ENCODE peak calls at places on chromosomes 6 and 20, in four cellular contexts. One of them, this sample, is unnamed.

GRCh38 chr6:100886078-100886477 is 4.9 kb upstream of the ASCC3 start:
- DNase-seq in CD8-positive, alpha-beta T cell: no peak
- DNase-seq in HCT116: no peak
- DNase-seq in neural progenitor cell: no peak
- DNase-seq in this sample: peak

GRCh38 chr6:90190752-90191393 is 105.8 kb downstream of the BACH2 start:
- DNase-seq in neural progenitor cell: no peak
- DNase-seq in CD8-positive, alpha-beta T cell: no peak
- DNase-seq in HCT116: no peak
- DNase-seq in this sample: no peak

GRCh38 chr6:70863343-70863742 is 93.5 kb downstream of the B3GAT2 start:
- DNase-seq in neural progenitor cell: no peak
- DNase-seq in CD8-positive, alpha-beta T cell: no peak
- DNase-seq in HCT116: no peak
- DNase-seq in this sample: no peak

GRCh38 chr20:51135926-51136325 is 113.0 kb upstream of the KCNG1 start:
- DNase-seq in neural progenitor cell: no peak
- DNase-seq in HCT116: no peak
- DNase-seq in CD8-positive, alpha-beta T cell: no peak
- DNase-seq in this sample: no peak

GRCh38 chr6:136225496-136225895 is 24.6 kb downstream of the MTFR2 start:
- DNase-seq in neural progenitor cell: no peak
- DNase-seq in HCT116: no peak
- DNase-seq in CD8-positive, alpha-beta T cell: no peak
- DNase-seq in this sample: no peak

GRCh38 chr6:84522135-84522535 is 242.3 kb downstream of the TBX18 start:
- DNase-seq in neural progenitor cell: no peak
- DNase-seq in CD8-positive, alpha-beta T cell: no peak
- DNase-seq in HCT116: peak
- DNase-seq in this sample: peak

GRCh38 chr6:11392778-11393507 is 144.6 kb upstream of the TMEM170B start:
- DNase-seq in neural progenitor cell: no peak
- DNase-seq in CD8-positive, alpha-beta T cell: no peak
- DNase-seq in HCT116: no peak
- DNase-seq in this sample: peak

GRCh38 chr20:21234324-21234723 is 68.8 kb upstream of the XRN2 start:
- DNase-seq in CD8-positive, alpha-beta T cell: no peak
- DNase-seq in HCT116: no peak
- DNase-seq in neural progenitor cell: no peak
- DNase-seq in this sample: no peak

GRCh38 chr6:16228709-16229665 is 9.4 kb upstream of the GMPR start:
- DNase-seq in neural progenitor cell: no peak
- DNase-seq in CD8-positive, alpha-beta T cell: no peak
- DNase-seq in HCT116: no peak
- DNase-seq in this sample: no peak

GRCh38 chr6:133704371-133704770 is 184.5 kb upstream of the TCF21 start:
- DNase-seq in CD8-positive, alpha-beta T cell: no peak
- DNase-seq in neural progenitor cell: no peak
- DNase-seq in HCT116: no peak
- DNase-seq in this sample: no peak

GRCh38 chr6:160534050-160534696 is 129.9 kb downstream of the LPA start:
- DNase-seq in HCT116: peak
- DNase-seq in neural progenitor cell: peak
- DNase-seq in CD8-positive, alpha-beta T cell: peak
- DNase-seq in this sample: peak

GRCh38 chr20:35742741-35743523 is 872 bp upstream of the RBM39 start:
- DNase-seq in CD8-positive, alpha-beta T cell: no peak
- DNase-seq in neural progenitor cell: peak
- DNase-seq in HCT116: no peak
- DNase-seq in this sample: no peak

GRCh38 chr20:62947532-62948300 is 4.8 kb upstream of the SLC17A9 start:
- DNase-seq in neural progenitor cell: no peak
- DNase-seq in CD8-positive, alpha-beta T cell: no peak
- DNase-seq in HCT116: no peak
- DNase-seq in this sample: no peak

GRCh38 chr20:43963872-43964791 is 49.5 kb downstream of the TOX2 start:
- DNase-seq in HCT116: no peak
- DNase-seq in neural progenitor cell: no peak
- DNase-seq in CD8-positive, alpha-beta T cell: no peak
- DNase-seq in this sample: peak

GRCh38 chr20:4828830-4829493 is 107.3 kb downstream of the PRND start:
- DNase-seq in neural progenitor cell: no peak
- DNase-seq in HCT116: no peak
- DNase-seq in CD8-positive, alpha-beta T cell: no peak
- DNase-seq in this sample: no peak

GRCh38 chr6:100673641-100674040 is 207.5 kb downstream of the ASCC3 start:
- DNase-seq in CD8-positive, alpha-beta T cell: no peak
- DNase-seq in neural progenitor cell: peak
- DNase-seq in HCT116: no peak
- DNase-seq in this sample: no peak

GRCh38 chr6:20892365-20892764 is 358.1 kb downstream of the CDKAL1 start:
- DNase-seq in HCT116: no peak
- DNase-seq in CD8-positive, alpha-beta T cell: no peak
- DNase-seq in neural progenitor cell: no peak
- DNase-seq in this sample: no peak

GRCh38 chr20:53943522-53944291 is 126.7 kb downstream of the BCAS1 start:
- DNase-seq in HCT116: no peak
- DNase-seq in neural progenitor cell: no peak
- DNase-seq in CD8-positive, alpha-beta T cell: peak
- DNase-seq in this sample: no peak

GRCh38 chr6:103273048-103273447 is 1586.7 kb downstream of the HACE1 start:
- DNase-seq in neural progenitor cell: peak
- DNase-seq in HCT116: peak
- DNase-seq in CD8-positive, alpha-beta T cell: no peak
- DNase-seq in this sample: no peak

GRCh38 chr6:6599468-6599873 is 11.0 kb downstream of the LY86 start:
- DNase-seq in neural progenitor cell: no peak
- DNase-seq in HCT116: no peak
- DNase-seq in CD8-positive, alpha-beta T cell: no peak
- DNase-seq in this sample: no peak

GRCh38 chr6:90068264-90068663 is 174.0 kb downstream of the GJA10 start:
- DNase-seq in HCT116: peak
- DNase-seq in neural progenitor cell: no peak
- DNase-seq in CD8-positive, alpha-beta T cell: no peak
- DNase-seq in this sample: peak

GRCh38 chr6:50116390-50116789 is 66.7 kb upstream of the DEFB112 start:
- DNase-seq in CD8-positive, alpha-beta T cell: no peak
- DNase-seq in neural progenitor cell: no peak
- DNase-seq in HCT116: no peak
- DNase-seq in this sample: no peak

GRCh38 chr6:163844761-163845160 is 430.2 kb downstream of the QKI start:
- DNase-seq in neural progenitor cell: no peak
- DNase-seq in HCT116: no peak
- DNase-seq in CD8-positive, alpha-beta T cell: no peak
- DNase-seq in this sample: no peak

GRCh38 chr6:21999012-21999528 is 297.8 kb downstream of the PRL start:
- DNase-seq in HCT116: no peak
- DNase-seq in CD8-positive, alpha-beta T cell: no peak
- DNase-seq in neural progenitor cell: no peak
- DNase-seq in this sample: peak

GRCh38 chr6:148869589-148869988 is 122.8 kb downstream of the UST start:
- DNase-seq in neural progenitor cell: no peak
- DNase-seq in CD8-positive, alpha-beta T cell: no peak
- DNase-seq in HCT116: no peak
- DNase-seq in this sample: peak

GRCh38 chr6:163731215-163732013 is 316.9 kb downstream of the QKI start:
- DNase-seq in CD8-positive, alpha-beta T cell: no peak
- DNase-seq in neural progenitor cell: no peak
- DNase-seq in HCT116: no peak
- DNase-seq in this sample: no peak

GRCh38 chr20:5168582-5169396 is 42.0 kb downstream of the CDS2 start:
- DNase-seq in HCT116: no peak
- DNase-seq in CD8-positive, alpha-beta T cell: no peak
- DNase-seq in neural progenitor cell: no peak
- DNase-seq in this sample: no peak

GRCh38 chr6:13767121-13767794 is 47.1 kb downstream of the MCUR1 start:
- DNase-seq in HCT116: no peak
- DNase-seq in CD8-positive, alpha-beta T cell: peak
- DNase-seq in neural progenitor cell: peak
- DNase-seq in this sample: peak

GRCh38 chr20:51880188-51880587 is 77.9 kb upstream of the SALL4 start:
- DNase-seq in CD8-positive, alpha-beta T cell: no peak
- DNase-seq in neural progenitor cell: no peak
- DNase-seq in HCT116: no peak
- DNase-seq in this sample: no peak

GRCh38 chr6:43115365-43115764 is 39.3 kb downstream of the PTK7 start:
- DNase-seq in neural progenitor cell: no peak
- DNase-seq in CD8-positive, alpha-beta T cell: no peak
- DNase-seq in HCT116: no peak
- DNase-seq in this sample: no peak

GRCh38 chr6:158474961-158475343 is 84.9 kb upstream of the TMEM181 start:
- DNase-seq in neural progenitor cell: no peak
- DNase-seq in HCT116: no peak
- DNase-seq in CD8-positive, alpha-beta T cell: no peak
- DNase-seq in this sample: peak

GRCh38 chr6:31727717-31728671 is 1.1 kb downstream of the DDAH2 start:
- DNase-seq in CD8-positive, alpha-beta T cell: no peak
- DNase-seq in neural progenitor cell: no peak
- DNase-seq in HCT116: no peak
- DNase-seq in this sample: no peak

GRCh38 chr6:144418969-144419545 is 133.9 kb downstream of the UTRN start:
- DNase-seq in HCT116: no peak
- DNase-seq in neural progenitor cell: no peak
- DNase-seq in CD8-positive, alpha-beta T cell: no peak
- DNase-seq in this sample: no peak

GRCh38 chr20:57723816-57724215 is 14.0 kb upstream of the PMEPA1 start:
- DNase-seq in HCT116: no peak
- DNase-seq in neural progenitor cell: no peak
- DNase-seq in CD8-positive, alpha-beta T cell: no peak
- DNase-seq in this sample: no peak

GRCh38 chr20:57724610-57725405 is 15.0 kb upstream of the PMEPA1 start:
- DNase-seq in CD8-positive, alpha-beta T cell: no peak
- DNase-seq in HCT116: no peak
- DNase-seq in neural progenitor cell: no peak
- DNase-seq in this sample: no peak

GRCh38 chr20:57727863-57728262 is 18.0 kb upstream of the PMEPA1 start:
- DNase-seq in neural progenitor cell: no peak
- DNase-seq in HCT116: no peak
- DNase-seq in CD8-positive, alpha-beta T cell: no peak
- DNase-seq in this sample: no peak
- H3K27ac ChIP-seq in neural progenitor cell: no peak
- H3K27ac ChIP-seq in HCT116: no peak
- H3K27ac ChIP-seq in CD8-positive, alpha-beta T cell: no peak
- H3K27ac ChIP-seq in this sample: no peak

GRCh38 chr6:27138398-27138797 is 109.1 kb upstream of the PRSS16 start:
- DNase-seq in HCT116: no peak
- DNase-seq in neural progenitor cell: no peak
- DNase-seq in CD8-positive, alpha-beta T cell: no peak
- DNase-seq in this sample: no peak
- H3K27ac ChIP-seq in HCT116: peak
- H3K27ac ChIP-seq in neural progenitor cell: no peak
- H3K27ac ChIP-seq in CD8-positive, alpha-beta T cell: peak
- H3K27ac ChIP-seq in this sample: no peak

GRCh38 chr20:286508-286907 is 4.0 kb downstream of the C20orf96 start:
- DNase-seq in CD8-positive, alpha-beta T cell: no peak
- DNase-seq in neural progenitor cell: no peak
- DNase-seq in HCT116: no peak
- DNase-seq in this sample: no peak

GRCh38 chr20:294602-295001 is 2.8 kb upstream of the ZCCHC3 start:
- DNase-seq in CD8-positive, alpha-beta T cell: no peak
- DNase-seq in neural progenitor cell: no peak
- DNase-seq in HCT116: no peak
- DNase-seq in this sample: no peak

GRCh38 chr20:290081-290831 is at the start of gene C20orf96:
- DNase-seq in neural progenitor cell: peak
- DNase-seq in HCT116: peak
- DNase-seq in CD8-positive, alpha-beta T cell: peak
- DNase-seq in this sample: peak

GRCh38 chr20:288956-289692 is 1.4 kb downstream of the C20orf96 start:
- DNase-seq in CD8-positive, alpha-beta T cell: no peak
- DNase-seq in neural progenitor cell: no peak
- DNase-seq in HCT116: no peak
- DNase-seq in this sample: no peak

GRCh38 chr20:289693-290080 is 863 bp downstream of the C20orf96 start:
- DNase-seq in neural progenitor cell: no peak
- DNase-seq in CD8-positive, alpha-beta T cell: no peak
- DNase-seq in HCT116: no peak
- DNase-seq in this sample: no peak
- H3K27ac ChIP-seq in neural progenitor cell: no peak
- H3K27ac ChIP-seq in CD8-positive, alpha-beta T cell: no peak
- H3K27ac ChIP-seq in HCT116: peak
- H3K27ac ChIP-seq in this sample: no peak

GRCh38 chr20:64077541-64077875 is 1.8 kb downstream of the RGS19 start:
- DNase-seq in CD8-positive, alpha-beta T cell: no peak
- DNase-seq in HCT116: no peak
- DNase-seq in neural progenitor cell: no peak
- DNase-seq in this sample: no peak
- H3K27ac ChIP-seq in CD8-positive, alpha-beta T cell: peak
- H3K27ac ChIP-seq in HCT116: no peak
- H3K27ac ChIP-seq in neural progenitor cell: no peak
- H3K27ac ChIP-seq in this sample: no peak

GRCh38 chr6:37459981-37460800 is 27.2 kb downstream of the CMTR1 start:
- DNase-seq in HCT116: no peak
- DNase-seq in neural progenitor cell: peak
- DNase-seq in CD8-positive, alpha-beta T cell: no peak
- DNase-seq in this sample: no peak

GRCh38 chr6:37456816-37457560 is 24.0 kb downstream of the CMTR1 start:
- DNase-seq in CD8-positive, alpha-beta T cell: no peak
- DNase-seq in HCT116: no peak
- DNase-seq in neural progenitor cell: no peak
- DNase-seq in this sample: peak

GRCh38 chr6:37454420-37455125 is 21.6 kb downstream of the CMTR1 start:
- DNase-seq in CD8-positive, alpha-beta T cell: no peak
- DNase-seq in HCT116: no peak
- DNase-seq in neural progenitor cell: no peak
- DNase-seq in this sample: no peak

GRCh38 chr6:37452522-37452921 is 19.5 kb downstream of the CMTR1 start:
- DNase-seq in CD8-positive, alpha-beta T cell: no peak
- DNase-seq in neural progenitor cell: no peak
- DNase-seq in HCT116: no peak
- DNase-seq in this sample: no peak

DNA sequence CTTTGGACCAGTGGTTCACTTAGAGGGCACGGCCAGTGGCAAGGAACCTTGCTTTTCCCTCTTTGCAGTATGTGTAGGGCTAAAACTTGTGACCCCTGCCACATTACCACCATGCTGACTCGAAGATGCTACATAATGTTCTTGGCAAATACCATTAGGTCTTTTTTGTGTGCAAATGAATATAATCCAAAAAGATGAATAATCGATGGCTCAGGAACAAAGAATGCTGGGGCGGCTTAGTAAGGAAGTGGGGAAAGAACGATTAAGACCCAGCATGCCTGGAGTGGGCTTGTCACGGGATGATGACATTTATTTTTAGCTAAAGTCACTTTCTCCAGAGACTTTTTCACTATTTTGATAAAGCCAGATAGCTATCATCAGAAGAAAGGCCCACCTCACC is 23.1 kb downstream of the CMTR1 start:
- DNase-seq in CD8-positive, alpha-beta T cell: no peak
- DNase-seq in HCT116: no peak
- DNase-seq in neural progenitor cell: no peak
- DNase-seq in this sample: peak
- H3K27ac ChIP-seq in CD8-positive, alpha-beta T cell: no peak
- H3K27ac ChIP-seq in HCT116: no peak
- H3K27ac ChIP-seq in neural progenitor cell: no peak
- H3K27ac ChIP-seq in this sample: peak